ENCODE peak calls at places on chromosomes 3 and 15, in five cellular contexts. O is naive thymus-derived CD8-positive, alpha-beta T cell; X is thoracic aorta; R is lung microvascular endothelial cell; N is fibroblast of pulmonary artery. S is an unnamed sample.

GRCh38 chr3:38643592-38643991 is 5.9 kb downstream of the SCN5A start:
- DNase-seq in X (no peak), O (no peak), N (no peak), R (no peak), S (peak; percentile 31)

GRCh38 chr3:180401226-180401625 is 200.7 kb upstream of the TTC14 start:
- DNase-seq in N (no peak), R (no peak), X (no peak), O (no peak), S (no peak)

GRCh38 chr15:43370975-43371974 is at the start of the genes TUBGCP4 and ZSCAN29:
- DNase-seq in R (peak; percentile 72), X (peak; percentile 6), N (peak; percentile 75), O (peak; percentile 73), S (peak; percentile 96)

GRCh38 chr3:62343755-62344154 is 29.6 kb downstream of the FEZF2 start:
- DNase-seq in R (no peak), X (no peak), N (no peak), O (no peak), S (no peak)

GRCh38 chr15:28921925-28922711 is 36.3 kb downstream of the APBA2 start:
- DNase-seq in R (no peak), X (no peak), O (no peak), N (no peak), S (peak; percentile 67)

GRCh38 chr15:32877201-32877600 is 159.4 kb downstream of the GREM1 start:
- DNase-seq in O (no peak), N (no peak), X (no peak), R (no peak), S (no peak)

GRCh38 chr3:47047673-47048072 is 68.2 kb downstream of the NBEAL2 start:
- DNase-seq in N (peak; percentile 59), R (peak; percentile 7), O (no peak), X (no peak), S (no peak)

GRCh38 chr15:52234596-52235541 is 43.7 kb upstream of the GNB5 start:
- DNase-seq in X (no peak), N (no peak), O (peak; percentile 29), R (no peak), S (peak; percentile 88)

GRCh38 chr3:54846085-54846484 is 81.8 kb downstream of the LRTM1 start:
- DNase-seq in R (no peak), X (no peak), O (no peak), N (no peak), S (no peak)

GRCh38 chr3:169241575-169241927 is 422.0 kb downstream of the MECOM start:
- DNase-seq in O (no peak), X (no peak), N (peak; percentile 88), R (peak; percentile 83), S (no peak)

GRCh38 chr3:10505050-10505790 is at the start of gene ATP2B2:
- DNase-seq in O (no peak), N (no peak), R (no peak), X (no peak), S (no peak)

GRCh38 chr3:164208026-164208425 is 870.3 kb downstream of the SI start:
- DNase-seq in O (no peak), N (no peak), R (peak; percentile 1), X (no peak), S (no peak)

GRCh38 chr3:124322966-124323365 is 331.0 kb upstream of the ROPN1 start:
- DNase-seq in N (no peak), O (no peak), X (no peak), R (no peak), S (no peak)

GRCh38 chr3:114586119-114586518 is 292.3 kb downstream of the TIGIT start:
- DNase-seq in N (no peak), X (no peak), R (no peak), O (no peak), S (no peak)

GRCh38 chr3:194301730-194302129 is 49.4 kb downstream of the CPN2 start:
- DNase-seq in N (no peak), X (no peak), O (no peak), R (no peak), S (no peak)

GRCh38 chr15:29569533-29570092 is 252.7 kb downstream of the TJP1 start:
- DNase-seq in O (no peak), R (no peak), X (no peak), N (no peak), S (no peak)

GRCh38 chr3:140771030-140771677 is 93.3 kb downstream of the TRIM42 start:
- DNase-seq in X (no peak), O (no peak), R (no peak), N (no peak), S (no peak)

GRCh38 chr3:103794656-103795055 is 1359.8 kb downstream of the ZPLD1 start:
- DNase-seq in N (no peak), X (no peak), O (no peak), R (no peak), S (no peak)

GRCh38 chr3:38643090-38643489 is 6.4 kb downstream of the SCN5A start:
- DNase-seq in O (no peak), R (no peak), N (no peak), X (no peak), S (peak; percentile 58)

GRCh38 chr3:157573780-157574378 is 70.7 kb upstream of the VEPH1 start:
- DNase-seq in O (no peak), R (no peak), X (no peak), N (peak; percentile 17), S (no peak)

GRCh38 chr15:78726870-78727551 is 84.3 kb downstream of the ADAMTS7 start:
- DNase-seq in N (no peak), R (peak; percentile 10), X (no peak), O (no peak), S (no peak)

GRCh38 chr3:72316501-72317279 is 531.6 kb downstream of the SHQ1 start:
- DNase-seq in X (no peak), O (no peak), N (no peak), R (no peak), S (no peak)

GRCh38 chr3:7788881-7789280 is 712.7 kb upstream of the LMCD1 start:
- DNase-seq in R (no peak), X (no peak), N (no peak), O (no peak), S (no peak)